ENCODE peak calls at places on chromosome 20, in nine cellular contexts. Z is A549, B is spleen, Q is substantia nigra, Y is prostate gland, G is K562, W is uterus, J is brain microvascular endothelial cell, E is GM23338. T is an unnamed sample.
A peak's percentile ranks its signal among the peaks of the same experiment; 100 is the strongest.

GRCh38 chr20:38044685-38045084 is 11.1 kb downstream of the RPRD1B start:
- DNase-seq in E (no peak), G (no peak), W (no peak), Q (no peak), Y (no peak), B (no peak), Z (no peak), J (no peak), T (no peak)

GRCh38 chr20:3729378-3729777 is 3.1 kb upstream of the HSPA12B start:
- DNase-seq in Q (no peak), Y (no peak), B (no peak), E (no peak), W (no peak), J (no peak), G (no peak), Z (no peak), T (peak; percentile 34)

GRCh38 chr20:33443006-33443511 is 504 bp downstream of the SNTA1 start:
- DNase-seq in E (peak; percentile 47), W (peak; percentile 33), Q (no peak), B (peak; percentile 88), G (peak; percentile 50), J (no peak), Y (no peak), Z (peak; percentile 17), T (no peak)

GRCh38 chr20:22836877-22837276 is 198.2 kb upstream of the SSTR4 start:
- DNase-seq in W (no peak), J (peak; percentile 19), G (peak; percentile 36), Y (no peak), B (no peak), Z (no peak), Q (no peak), E (no peak), T (peak; percentile 35)

GRCh38 chr20:52578559-52578958 is 387.0 kb upstream of the ZFP64 start:
- DNase-seq in Y (no peak), Q (no peak), W (no peak), B (no peak), Z (no peak), J (no peak), E (no peak), G (no peak), T (no peak)

GRCh38 chr20:33554914-33555420 is 65.1 kb downstream of the CBFA2T2 start:
- DNase-seq in Y (peak; percentile 74), W (no peak), E (peak; percentile 84), Z (peak; percentile 78), B (no peak), Q (no peak), G (peak; percentile 72), J (peak; percentile 79), T (no peak)

GRCh38 chr20:62642666-62643520 is 590 bp downstream of the SLCO4A1 start:
- DNase-seq in Q (no peak), W (no peak), B (peak; percentile 91), Y (no peak), E (peak; percentile 61), Z (no peak), G (peak; percentile 65), J (no peak), T (peak; percentile 79)

GRCh38 chr20:12970372-12970821 is 38.4 kb upstream of the SPTLC3 start:
- DNase-seq in G (no peak), Y (no peak), E (peak; percentile 58), B (no peak), Q (no peak), Z (peak; percentile 20), J (peak; percentile 39), W (no peak), T (peak; percentile 62)

GRCh38 chr20:21020656-21021004 is 85.5 kb downstream of the LINC00237 start:
- DNase-seq in G (no peak), J (no peak), Z (no peak), W (peak; percentile 34), Y (no peak), Q (no peak), B (no peak), E (no peak), T (no peak)

GRCh38 chr20:14374191-14374590 is 36.8 kb upstream of the FLRT3 start:
- DNase-seq in G (no peak), E (peak; percentile 42), B (no peak), Z (no peak), Y (no peak), Q (no peak), W (no peak), J (no peak), T (no peak)

GRCh38 chr20:50865591-50865990 is 65.6 kb downstream of the ADNP start:
- DNase-seq in Z (no peak), Q (no peak), Y (no peak), W (no peak), B (no peak), E (no peak), J (no peak), G (no peak), T (no peak)

GRCh38 chr20:7980332-7981046 is 39.1 kb downstream of the TMX4 start:
- DNase-seq in Q (no peak), B (no peak), W (no peak), Z (peak; percentile 70), J (peak; percentile 47), E (peak; percentile 51), G (peak; percentile 15), Y (peak; percentile 10), T (peak; percentile 53)

GRCh38 chr20:63056236-63057132 is 49.7 kb upstream of the BHLHE23 start:
- DNase-seq in B (peak; percentile 82), J (no peak), G (peak; percentile 72), E (peak; percentile 83), W (no peak), Z (no peak), Y (no peak), Q (no peak), T (peak; percentile 94)

GRCh38 chr20:58613061-58613854 is 37.8 kb upstream of the STX16 start:
- DNase-seq in J (no peak), Q (no peak), Z (no peak), G (no peak), E (no peak), B (peak; percentile 67), W (no peak), Y (no peak), T (no peak)

GRCh38 chr20:32621071-32621913 is 36.2 kb upstream of the NOL4L start:
- DNase-seq in Q (no peak), J (no peak), Z (no peak), B (no peak), W (no peak), G (peak; percentile 96), E (no peak), Y (no peak), T (peak; percentile 98)

GRCh38 chr20:39986231-39986904 is 702.7 kb downstream of the MAFB start:
- DNase-seq in Z (no peak), J (peak; percentile 58), G (no peak), W (peak; percentile 68), Y (peak; percentile 20), E (peak; percentile 36), B (no peak), Q (no peak), T (peak; percentile 71)

GRCh38 chr20:63212393-63212730 is 3.6 kb downstream of the YTHDF1 start:
- DNase-seq in Z (no peak), E (no peak), Q (no peak), G (no peak), W (no peak), B (no peak), J (no peak), Y (no peak), T (no peak)

GRCh38 chr20:924639-925038 is 8.5 kb upstream of the ANGPT4 start:
- DNase-seq in Z (no peak), J (no peak), Y (no peak), G (no peak), E (no peak), W (no peak), Q (no peak), B (no peak), T (peak; percentile 24)

GRCh38 chr20:35252037-35252461 is 25.6 kb downstream of the MMP24 start:
- DNase-seq in B (no peak), E (no peak), Q (no peak), Z (no peak), J (no peak), G (no peak), W (no peak), Y (no peak), T (no peak)
- H3K27ac ChIP-seq in B (peak overlapping the region; percentile 45), E (peak overlapping the region; percentile 69), Q (no peak overlapping the region), Z (peak overlapping the region; percentile 36), J (no peak overlapping the region), G (no peak overlapping the region), W (no peak overlapping the region), Y (no peak overlapping the region), T (no peak overlapping the region)

GRCh38 chr20:44204156-44204831 is 6.3 kb downstream of the OSER1 start:
- DNase-seq in W (no peak), Z (peak; percentile 89), G (peak; percentile 43), Y (peak; percentile 77), B (no peak), Q (no peak), E (no peak), J (peak; percentile 57), T (no peak)
- H3K27ac ChIP-seq in W (peak overlapping the region; percentile 28), Z (peak overlapping the region; percentile 92), G (peak overlapping the region; percentile 75), Y (peak overlapping the region; percentile 66), B (no peak overlapping the region), Q (no peak overlapping the region), E (peak overlapping the region; percentile 11), J (peak overlapping the region; percentile 43), T (no peak overlapping the region)

GRCh38 chr20:41169791-41170351 is 32.5 kb downstream of the PLCG1 start:
- DNase-seq in Z (no peak), W (peak; percentile 13), B (peak; percentile 41), Y (no peak), J (peak; percentile 63), G (no peak), E (no peak), Q (no peak), T (no peak)
- H3K27ac ChIP-seq in Z (no peak overlapping the region), W (peak overlapping the region; percentile 7), B (no peak overlapping the region), Y (no peak overlapping the region), J (no peak overlapping the region), G (no peak overlapping the region), E (no peak overlapping the region), Q (no peak overlapping the region), T (no peak overlapping the region)

DNA sequence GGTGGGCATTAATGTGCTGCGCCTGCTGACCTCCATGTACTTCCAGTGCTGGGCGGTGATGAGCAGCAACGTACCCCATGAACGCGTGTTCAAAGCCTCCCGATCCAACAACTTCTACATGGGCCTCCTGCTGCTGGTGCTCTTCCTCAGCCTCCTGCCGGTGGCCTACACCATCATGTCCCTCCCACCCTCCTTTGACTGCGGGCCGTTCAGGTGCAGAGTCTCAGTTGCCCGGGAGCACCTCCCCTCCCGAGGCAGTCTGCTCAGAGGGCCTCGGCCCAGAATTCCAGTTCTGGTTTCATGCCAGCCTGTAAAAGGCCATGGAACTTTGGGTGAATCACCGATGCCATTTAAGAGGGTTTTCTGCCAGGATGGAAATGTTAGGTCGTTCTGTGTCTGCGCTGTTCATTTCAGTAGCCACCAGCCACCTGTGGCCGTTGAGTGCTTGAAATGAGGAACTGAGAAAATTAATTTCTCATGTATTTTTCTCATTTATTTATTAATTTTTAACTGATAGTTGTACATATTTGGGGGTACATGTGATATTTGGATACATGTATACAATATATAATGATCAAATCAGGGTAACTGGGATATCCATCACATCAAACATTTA is 35.2 kb upstream of the NOP56 start:
- DNase-seq in B (no peak), W (no peak), Y (no peak), G (no peak), E (no peak), Q (no peak), Z (no peak), J (no peak), T (no peak)
- H3K27ac ChIP-seq in B (no peak overlapping the region), W (no peak overlapping the region), Y (no peak overlapping the region), G (no peak overlapping the region), E (no peak overlapping the region), Q (no peak overlapping the region), Z (no peak overlapping the region), J (no peak overlapping the region), T (no peak overlapping the region)